ENCODE peak calls at places on chromosome X, in six cellular contexts. B is fibroblast of lung, X is lung, C is heart left ventricle, L is upper lobe of right lung, V is heart right ventricle. Z is an unnamed sample.

GRCh38 chrX:53190363-53190960 is 34.5 kb downstream of the KDM5C start:
- DNase-seq in B (no peak), X (no peak), C (no peak), L (no peak), V (no peak), Z (no peak)

GRCh38 chrX:7552758-7553157 is 290.2 kb upstream of the VCX start:
- DNase-seq in B (no peak), X (no peak), C (no peak), L (no peak), V (no peak), Z (no peak)

GRCh38 chrX:41313419-41313818 is 20.5 kb upstream of the DDX3X start:
- DNase-seq in B (peak; percentile 93), X (no peak), C (no peak), L (no peak), V (no peak), Z (no peak)

GRCh38 chrX:8738588-8739189 is 6.8 kb upstream of the ANOS1 start:
- DNase-seq in B (no peak), X (peak; percentile 58), C (no peak), L (no peak), V (no peak), Z (no peak)

GRCh38 chrX:41200785-41201184 is 115.5 kb downstream of the USP9X start:
- DNase-seq in B (no peak), X (no peak), C (no peak), L (no peak), V (no peak), Z (no peak)

GRCh38 chrX:124362761-124363160 is 16.4 kb downstream of the SH2D1A start:
- DNase-seq in B (no peak), X (no peak), C (no peak), L (no peak), V (no peak), Z (no peak)

GRCh38 chrX:123217077-123217476 is 33.0 kb downstream of the GRIA3 start:
- DNase-seq in B (peak; percentile 56), X (no peak), C (peak; percentile 34), L (no peak), V (no peak), Z (no peak)

GRCh38 chrX:139559383-139560042 is 29.0 kb downstream of the F9 start:
- DNase-seq in B (peak; percentile 61), X (no peak), C (no peak), L (no peak), V (peak; percentile 21), Z (no peak)

GRCh38 chrX:118495958-118496762 is 545 bp downstream of the DOCK11 start:
- DNase-seq in B (peak; percentile 11), X (peak; percentile 61), C (peak; percentile 63), L (peak; percentile 81), V (peak; percentile 12), Z (peak; percentile 69)

GRCh38 chrX:30906726-30907125 is 17.7 kb upstream of the TAB3 start:
- DNase-seq in B (peak; percentile 93), X (no peak), C (no peak), L (no peak), V (no peak), Z (no peak)

GRCh38 chrX:150919401-150919800 is 20.9 kb upstream of the CD99L2 start:
- DNase-seq in B (no peak), X (no peak), C (peak; percentile 28), L (no peak), V (no peak), Z (no peak)

GRCh38 chrX:45063319-45064095 is 137.2 kb downstream of the DIPK2B start:
- DNase-seq in B (peak; percentile 62), X (no peak), C (peak; percentile 44), L (no peak), V (no peak), Z (no peak)

GRCh38 chrX:10175317-10175871 is 18.6 kb downstream of the CLCN4 start:
- DNase-seq in B (peak; percentile 82), X (no peak), C (no peak), L (no peak), V (no peak), Z (no peak)

GRCh38 chrX:150899191-150899757 is 806 bp upstream of the CD99L2 start:
- DNase-seq in B (peak; percentile 15), X (peak; percentile 35), C (peak; percentile 39), L (peak; percentile 67), V (peak; percentile 7), Z (peak; percentile 21)

GRCh38 chrX:11890843-11891514 is 132.9 kb downstream of the MSL3 start:
- DNase-seq in B (no peak), X (no peak), C (peak; percentile 48), L (peak; percentile 59), V (peak; percentile 14), Z (no peak)

GRCh38 chrX:141278306-141278705 is 36.0 kb upstream of the SPANXC start:
- DNase-seq in B (peak; percentile 3), X (no peak), C (no peak), L (no peak), V (no peak), Z (no peak)

GRCh38 chrX:10143071-10143983 is 13.4 kb upstream of the CLCN4 start:
- DNase-seq in B (no peak), X (no peak), C (no peak), L (no peak), V (no peak), Z (no peak)

GRCh38 chrX:77785746-77786548 is at the start of gene ATRX:
- DNase-seq in B (peak; percentile 78), X (peak; percentile 75), C (peak; percentile 72), L (peak; percentile 77), V (peak; percentile 70), Z (peak; percentile 55)

GRCh38 chrX:8191022-8191421 is 20.0 kb upstream of the VCX2 start:
- DNase-seq in B (peak; percentile 14), X (peak; percentile 57), C (no peak), L (peak; percentile 57), V (no peak), Z (no peak)

GRCh38 chrX:122238801-122239200 is 945.3 kb upstream of the GRIA3 start:
- DNase-seq in B (peak; percentile 67), X (no peak), C (no peak), L (no peak), V (no peak), Z (no peak)

GRCh38 chrX:10620121-10620699 is at the start of gene MID1:
- DNase-seq in B (peak; percentile 85), X (peak; percentile 66), C (peak; percentile 77), L (peak; percentile 80), V (peak; percentile 66), Z (no peak)

GRCh38 chrX:95760356-95760755 is 924.3 kb upstream of the DIAPH2 start:
- DNase-seq in B (no peak), X (no peak), C (no peak), L (no peak), V (no peak), Z (no peak)

DNA sequence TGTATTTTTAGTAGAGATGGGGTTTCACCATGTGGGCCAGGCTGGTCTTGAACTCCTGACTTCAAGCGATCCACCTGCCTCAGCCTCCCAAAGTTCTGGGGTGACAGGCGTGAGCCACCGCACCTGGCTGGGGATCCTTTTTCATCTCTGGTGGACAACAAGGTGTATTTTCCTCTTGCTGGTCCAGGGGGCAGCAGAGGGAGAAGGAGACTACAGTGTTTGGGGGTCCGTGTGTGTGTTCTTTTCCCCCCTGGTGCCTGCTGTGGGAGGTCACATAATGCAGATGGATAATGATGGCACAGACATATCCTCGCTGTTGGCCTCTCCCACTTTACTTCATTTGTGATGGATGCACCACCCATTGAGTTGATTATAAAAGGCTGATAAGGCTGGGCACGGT is 39.0 kb upstream of the CD99 start:
- DNase-seq in B (no peak), X (no peak), C (no peak), L (no peak), V (no peak), Z (no peak)
- TF ChIP-seq CTCF in B (peak; percentile 25), X (no peak), C (peak; percentile 18), L (no peak), V (no peak), Z (no peak)

GRCh38 chrX:134585446-134585845 is 72.8 kb downstream of the PLAC1 start:
- DNase-seq in B (no peak), X (no peak), C (no peak), L (no peak), V (no peak), Z (no peak)

DNA sequence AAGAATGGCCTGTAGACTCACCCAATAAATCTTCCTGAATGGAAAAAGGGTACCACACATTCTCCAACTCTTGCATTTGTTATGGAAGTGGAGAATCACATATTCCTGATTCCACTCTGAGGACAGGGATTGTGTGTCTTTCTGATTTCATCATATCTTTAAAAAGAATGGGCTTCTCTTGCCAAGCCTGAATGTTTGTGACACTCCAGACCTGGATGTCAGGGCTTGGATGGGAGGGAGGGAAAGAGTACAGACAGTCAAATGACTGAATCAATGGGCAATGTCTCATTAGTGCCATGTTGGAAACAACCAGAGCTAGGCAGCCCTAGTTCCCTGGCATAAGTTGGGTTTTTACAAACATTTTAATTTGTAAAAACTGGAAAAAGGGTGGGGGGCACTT is 77.3 kb downstream of the PLAC1 start:
- DNase-seq in B (no peak), X (no peak), C (no peak), L (no peak), V (no peak), Z (no peak)
- H3K27ac ChIP-seq in B (no peak overlapping the region), X (no peak overlapping the region), C (no peak overlapping the region), L (no peak overlapping the region), V (no peak overlapping the region), Z (no peak overlapping the region)

GRCh38 chrX:148540114-148540513 is 39.7 kb downstream of the AFF2 start:
- DNase-seq in B (no peak), X (no peak), C (no peak), L (no peak), V (no peak), Z (no peak)

GRCh38 chrX:148537556-148538182 is 37.3 kb downstream of the AFF2 start:
- DNase-seq in B (no peak), X (no peak), C (no peak), L (no peak), V (no peak), Z (no peak)

GRCh38 chrX:148541461-148541983 is 41.1 kb downstream of the AFF2 start:
- DNase-seq in B (no peak), X (no peak), C (no peak), L (no peak), V (no peak), Z (no peak)

GRCh38 chrX:148538582-148538981 is 38.2 kb downstream of the AFF2 start:
- DNase-seq in B (no peak), X (no peak), C (no peak), L (no peak), V (no peak), Z (no peak)

DNA sequence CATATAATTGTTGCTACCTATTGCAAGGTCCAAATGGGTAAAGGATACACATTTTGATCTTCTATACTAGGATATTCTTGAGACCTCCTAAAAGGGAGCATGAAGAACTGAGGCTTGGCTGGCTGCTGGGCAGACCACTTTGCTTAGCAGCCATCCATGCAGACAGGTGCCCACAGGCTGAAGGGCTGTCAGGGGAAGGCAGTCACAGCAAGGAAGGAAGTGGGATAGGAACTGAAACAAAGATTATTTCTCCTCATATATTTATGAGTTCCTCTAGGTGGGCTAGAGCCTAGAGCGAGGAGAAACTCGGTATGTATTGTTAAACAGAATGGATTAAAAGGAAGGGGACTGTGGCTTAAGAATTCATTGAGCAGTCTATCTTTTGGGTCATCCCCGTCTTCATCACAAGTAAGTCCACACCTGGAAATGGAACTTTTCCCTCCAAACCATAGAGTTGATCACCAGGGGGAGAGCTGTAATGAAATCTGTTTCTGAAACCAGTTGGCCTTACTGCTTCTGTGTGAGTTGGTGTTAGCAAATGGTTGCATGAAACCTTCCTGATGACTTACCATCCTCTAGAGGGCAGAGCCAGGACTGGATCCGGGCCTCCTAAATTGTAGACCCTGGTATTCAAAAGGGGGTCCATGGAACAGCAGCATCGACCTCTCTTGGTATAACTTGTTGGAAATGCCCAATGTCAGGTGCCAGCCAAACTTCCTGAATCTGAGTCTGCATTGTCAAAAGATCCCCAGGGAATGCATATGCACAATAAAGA is 42.3 kb downstream of the AFF2 start:
- DNase-seq in B (no peak), X (no peak), C (no peak), L (no peak), V (no peak), Z (no peak)
- H3K4me1 ChIP-seq in B (no peaks in the 10 kb centered on the region), X (peaks cover 2% of the 10 kb centered on the region), C (no peaks in the 10 kb centered on the region), L (no peaks in the 10 kb centered on the region), V (no peaks in the 10 kb centered on the region), Z (no peaks in the 10 kb centered on the region)

GRCh38 chrX:112510629-112511028 is 169.1 kb downstream of the LHFPL1 start:
- DNase-seq in B (no peak), X (no peak), C (no peak), L (no peak), V (no peak), Z (no peak)
- TF ChIP-seq CTCF in B (no peak), X (no peak), C (no peak), L (no peak), V (no peak), Z (no peak)